ENCODE peak calls at places on chromosomes 12 and 14, in four cellular contexts. J is A549, O is suprapubic skin, C is cardiac muscle cell. V is an unnamed sample.

GRCh38 chr12:94327819-94328218 is 131.8 kb downstream of the CEP83 start:
- DNase-seq in J (no peak), O (no peak), C (no peak), V (no peak)

GRCh38 chr14:69615471-69616407 is 4.3 kb downstream of the SUSD6 start:
- DNase-seq in J (no peak), O (no peak), C (no peak), V (peak; percentile 34)

GRCh38 chr14:34065690-34066391 is 115.0 kb upstream of the EGLN3 start:
- DNase-seq in J (no peak), O (no peak), C (no peak), V (no peak)

GRCh38 chr12:28177461-28177860 is 12.8 kb upstream of the CCDC91 start:
- DNase-seq in J (no peak), O (no peak), C (no peak), V (no peak)

GRCh38 chr12:88579572-88579940 is 715 bp downstream of the KITLG start:
- DNase-seq in J (peak; percentile 51), O (no peak), C (peak; percentile 57), V (peak; percentile 52)

GRCh38 chr12:2963760-2964292 is 4.6 kb downstream of the TEAD4 start:
- DNase-seq in J (no peak), O (no peak), C (no peak), V (no peak)

GRCh38 chr12:76927170-76927784 is 48.5 kb upstream of the CSRP2 start:
- DNase-seq in J (peak; percentile 8), O (no peak), C (peak; percentile 54), V (peak; percentile 43)

GRCh38 chr12:644818-645552 is 18.3 kb downstream of the NINJ2 start:
- DNase-seq in J (no peak), O (peak; percentile 55), C (no peak), V (no peak)

GRCh38 chr12:73599268-73599667 is 938.4 kb upstream of the ATXN7L3B start:
- DNase-seq in J (no peak), O (no peak), C (no peak), V (no peak)

GRCh38 chr12:87363497-87364084 is 665.6 kb downstream of the C12orf50 start:
- DNase-seq in J (no peak), O (no peak), C (no peak), V (no peak)

GRCh38 chr12:88044035-88044434 is 14.8 kb upstream of the C12orf50 start:
- DNase-seq in J (no peak), O (no peak), C (no peak), V (no peak)

GRCh38 chr12:72072613-72073212 is 134.1 kb downstream of the TPH2 start:
- DNase-seq in J (no peak), O (no peak), C (peak; percentile 20), V (no peak)

GRCh38 chr12:74483057-74483456 is 54.6 kb upstream of the ATXN7L3B start:
- DNase-seq in J (no peak), O (no peak), C (no peak), V (no peak)

GRCh38 chr12:100675432-100675831 is 101.9 kb downstream of the GAS2L3 start:
- DNase-seq in J (no peak), O (no peak), C (no peak), V (peak; percentile 62)

GRCh38 chr12:107967170-107967569 is 161.9 kb upstream of the WSCD2 start:
- DNase-seq in J (no peak), O (no peak), C (no peak), V (no peak)

GRCh38 chr12:75764091-75764490 is 252.7 kb upstream of the KRR1 start:
- DNase-seq in J (no peak), O (no peak), C (no peak), V (no peak)
- TF ChIP-seq CTCF in J (no peak), O (no peak), C (no peak), V (no peak)

DNA sequence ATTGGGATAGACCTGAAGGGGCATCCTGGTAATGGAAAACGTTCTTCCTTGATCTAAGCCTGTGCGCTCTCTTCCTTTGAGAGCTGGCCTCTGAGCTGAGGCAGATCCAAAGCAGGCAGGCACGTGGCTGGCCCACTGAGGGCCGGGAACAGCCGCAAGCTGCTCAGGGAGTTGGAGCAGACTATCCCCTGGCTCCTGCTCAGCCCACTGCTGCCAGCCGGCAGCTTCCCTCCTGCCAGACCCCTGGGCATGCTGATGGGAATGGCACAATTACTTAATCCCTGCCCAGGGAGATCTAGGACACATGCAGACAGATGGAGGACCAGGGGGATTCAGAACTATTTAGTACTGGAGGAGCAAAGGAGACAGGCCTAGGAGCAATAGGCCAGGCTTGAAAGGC is 14.4 kb downstream of the NEUROD4 start:
- DNase-seq in J (no peak), O (no peak), C (no peak), V (no peak)
- TF ChIP-seq CTCF in J (no peak), O (no peak), C (no peak), V (no peak)

GRCh38 chr14:103091883-103092222 is 2.7 kb upstream of the EXOC3L4 start:
- DNase-seq in J (no peak), O (no peak), C (no peak), V (no peak)

GRCh38 chr14:103088921-103089320 is 4.9 kb downstream of the LBHD2 start:
- DNase-seq in J (no peak), O (no peak), C (no peak), V (no peak)

GRCh38 chr14:103089386-103090335 is 4.9 kb upstream of the EXOC3L4 start:
- DNase-seq in J (no peak), O (no peak), C (no peak), V (no peak)

GRCh38 chr14:103090481-103091020 is 4.0 kb upstream of the EXOC3L4 start:
- DNase-seq in J (no peak), O (no peak), C (no peak), V (no peak)

DNA sequence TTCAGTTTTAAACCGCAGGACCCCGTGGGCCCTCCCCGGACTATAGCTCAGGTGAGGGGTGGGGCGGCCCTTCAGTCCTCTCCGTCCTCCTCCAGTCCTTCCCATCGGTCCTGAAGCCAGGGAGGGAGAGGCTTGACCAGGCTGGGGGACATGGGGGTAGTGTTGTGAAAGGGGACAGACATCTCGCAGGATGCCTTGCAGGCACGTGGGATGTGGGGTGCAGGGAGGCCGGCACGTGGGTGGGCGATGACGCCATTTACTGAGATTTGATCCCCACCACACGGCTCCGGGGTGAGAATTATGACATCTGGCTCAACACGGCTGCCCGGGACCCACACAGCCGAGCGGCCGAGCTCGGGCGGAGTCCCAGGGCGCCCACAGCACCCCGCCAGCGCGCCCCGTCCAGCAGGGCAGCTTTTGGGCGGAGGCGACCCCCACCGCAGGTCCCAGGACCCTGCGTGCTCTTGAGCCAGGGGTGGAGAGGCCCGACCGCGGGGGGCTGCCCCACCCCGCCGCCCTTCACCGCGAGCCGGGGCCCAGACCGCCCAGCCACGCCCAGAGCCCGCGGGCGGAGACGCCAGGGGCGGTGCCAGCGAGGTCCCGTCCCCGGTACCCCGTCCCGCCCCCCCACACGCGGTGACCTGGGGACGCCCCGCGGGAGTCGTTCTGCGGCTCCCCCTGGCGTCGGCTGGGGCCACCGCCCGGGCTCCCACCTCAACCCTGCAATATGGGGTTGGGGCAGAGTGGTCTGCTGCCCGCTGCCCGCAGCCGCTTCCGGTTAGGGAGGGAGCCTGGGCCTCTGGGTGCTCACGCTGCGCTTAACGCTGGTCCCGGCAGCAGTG is 3.3 kb upstream of the EXOC3L4 start:
- DNase-seq in J (peak; percentile 88), O (no peak), C (peak; percentile 73), V (peak; percentile 75)
- TF ChIP-seq CTCF in J (peak; percentile 67), O (no peak), C (peak; percentile 38), V (peak; percentile 68)

DNA sequence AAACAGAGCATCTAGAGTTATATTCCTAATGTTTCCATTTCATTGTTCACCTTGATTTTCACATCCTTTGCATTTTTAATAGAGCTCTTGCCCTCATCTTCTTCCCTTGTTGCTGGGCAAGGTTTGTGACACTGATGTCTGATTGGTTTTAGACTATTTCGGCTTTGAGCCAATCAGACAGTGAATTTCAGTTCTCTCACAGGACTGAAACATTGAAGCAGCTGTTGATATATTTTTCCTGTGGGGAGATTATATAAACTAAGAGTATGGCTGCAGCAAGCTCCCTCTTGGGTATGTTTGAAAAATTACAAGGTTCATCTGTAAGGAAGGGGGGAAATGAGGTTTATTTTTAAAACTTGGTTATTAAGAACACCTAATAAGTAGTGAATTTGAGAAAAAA is 51.2 kb downstream of the ATF7IP start:
- DNase-seq in J (no peak), O (no peak), C (peak; percentile 74), V (peak; percentile 38)
- TF ChIP-seq CTCF in J (no peak), O (no peak), C (peak; percentile 50), V (no peak)

GRCh38 chr12:1795785-1796514 is 24.4 kb upstream of the LRTM2 start:
- DNase-seq in J (peak; percentile 85), O (peak; percentile 94), C (peak; percentile 86), V (peak; percentile 95)

GRCh38 chr12:1796515-1797010 is 23.8 kb upstream of the LRTM2 start:
- DNase-seq in J (no peak), O (no peak), C (no peak), V (no peak)

GRCh38 chr12:1798734-1799067 is 21.7 kb upstream of the LRTM2 start:
- DNase-seq in J (no peak), O (no peak), C (no peak), V (no peak)

GRCh38 chr12:1797991-1798733 is 22.2 kb upstream of the LRTM2 start:
- DNase-seq in J (no peak), O (peak; percentile 60), C (no peak), V (no peak)

DNA sequence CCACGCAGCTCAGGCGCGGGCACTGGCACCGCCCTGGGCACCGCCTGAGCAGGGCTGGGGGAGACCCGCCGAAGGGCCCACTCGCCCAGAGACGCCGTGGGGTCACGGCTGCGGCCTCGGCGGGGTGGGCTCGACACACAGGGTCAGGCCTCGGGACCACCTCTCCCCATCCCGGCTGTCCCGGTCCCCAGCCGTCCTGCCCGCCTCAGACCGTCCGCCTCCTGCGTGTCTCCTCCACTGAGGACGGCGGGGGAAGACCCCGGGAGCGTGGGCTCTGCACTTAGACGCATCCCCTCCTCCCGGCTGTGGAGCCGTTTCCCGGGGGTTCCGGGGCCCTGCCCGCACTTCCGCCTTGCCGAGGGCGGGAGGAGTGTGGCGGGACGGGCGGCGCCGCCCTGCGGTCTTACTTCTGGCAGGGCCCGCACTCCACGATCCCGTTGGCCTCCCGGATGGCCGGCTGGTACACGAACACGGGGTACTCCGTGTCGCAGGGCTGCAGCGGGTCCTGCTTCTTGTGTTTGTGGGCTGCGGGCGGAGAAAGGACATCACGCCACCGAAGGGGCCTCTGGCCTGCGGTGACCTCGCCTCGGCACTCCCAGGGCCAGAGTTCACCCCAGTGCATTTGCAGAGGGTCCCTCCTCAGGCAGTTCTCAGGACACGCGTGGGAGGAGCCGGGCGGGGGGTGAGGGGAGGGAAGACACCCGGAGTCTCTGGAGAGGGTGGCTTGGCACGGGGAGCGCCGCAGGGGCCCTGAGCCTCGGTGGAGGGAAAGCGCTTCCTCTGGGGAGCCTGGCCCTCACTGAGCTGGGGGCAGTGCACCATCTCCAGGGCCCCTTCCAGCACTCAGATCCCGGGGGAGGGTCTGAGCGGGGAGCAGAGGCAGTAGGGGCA is 23.1 kb upstream of the LRTM2 start:
- DNase-seq in J (no peak), O (peak; percentile 88), C (no peak), V (peak; percentile 29)
- TF ChIP-seq CTCF in J (no peak), O (no peak), C (no peak), V (no peak)

GRCh38 chr14:54722791-54723432 is 156.0 kb downstream of the SAMD4A start:
- DNase-seq in J (peak; percentile 31), O (no peak), C (peak; percentile 55), V (peak; percentile 20)
- TF ChIP-seq CTCF in J (peak; percentile 49), O (no peak), C (peak; percentile 62), V (no peak)

GRCh38 chr14:65016461-65016860 is 29.8 kb downstream of the FNTB start:
- DNase-seq in J (no peak), O (no peak), C (no peak), V (no peak)

GRCh38 chr14:65011559-65011958 is 24.9 kb downstream of the FNTB start:
- DNase-seq in J (no peak), O (no peak), C (no peak), V (no peak)

GRCh38 chr14:65019944-65020566 is 33.4 kb downstream of the FNTB start:
- DNase-seq in J (peak; percentile 51), O (no peak), C (peak; percentile 82), V (peak; percentile 50)

GRCh38 chr14:65012353-65012752 is 25.7 kb downstream of the FNTB start:
- DNase-seq in J (no peak), O (no peak), C (no peak), V (no peak)

GRCh38 chr14:65015391-65015790 is 28.7 kb downstream of the FNTB start:
- DNase-seq in J (no peak), O (no peak), C (no peak), V (no peak)
- TF ChIP-seq CTCF in J (no peak), O (no peak), C (no peak), V (no peak)